ENCODE peak calls at places on chromosomes 2 and 18, in six cellular contexts. W is K562, P is fibroblast of lung, A is RWPE1, V is right cardiac atrium, D is Peyer's patch. S is an unnamed sample.

GRCh38 chr2:214127178-214127970 is 283.5 kb upstream of the VWC2L start:
- DNase-seq in W (no peak), P (peak), A (peak), V (peak), D (no peak), S (no peak)

GRCh38 chr2:46422717-46423394 is 56.5 kb upstream of the TMEM247 start:
- DNase-seq in W (no peak), P (peak), A (no peak), V (no peak), D (no peak), S (no peak)

GRCh38 chr18:35112696-35113095 is 71.5 kb downstream of the MAPRE2 start:
- DNase-seq in W (no peak), P (no peak), A (no peak), V (no peak), D (no peak), S (no peak)

GRCh38 chr2:179460530-179460929 is 195.9 kb upstream of the SESTD1 start:
- DNase-seq in W (no peak), P (peak), A (peak), V (peak), D (no peak), S (no peak)

GRCh38 chr2:19607400-19607799 is 249.0 kb upstream of the OSR1 start:
- DNase-seq in W (no peak), P (no peak), A (no peak), V (no peak), D (no peak), S (no peak)

GRCh38 chr2:212606232-212606631 is 67.6 kb upstream of the ERBB4 start:
- DNase-seq in W (no peak), P (no peak), A (no peak), V (no peak), D (no peak), S (no peak)

GRCh38 chr18:58590827-58591226 is 38.1 kb downstream of the ALPK2 start:
- DNase-seq in W (peak), P (no peak), A (no peak), V (no peak), D (no peak), S (no peak)

GRCh38 chr2:10279472-10279870 is 23.2 kb upstream of the HPCAL1 start:
- DNase-seq in W (no peak), P (no peak), A (no peak), V (no peak), D (no peak), S (no peak)

GRCh38 chr2:234076451-234076850 is 25.9 kb downstream of the SPP2 start:
- DNase-seq in W (no peak), P (no peak), A (no peak), V (no peak), D (no peak), S (no peak)

GRCh38 chr2:10326707-10327594 is 24.2 kb downstream of the HPCAL1 start:
- DNase-seq in W (no peak), P (peak), A (no peak), V (peak), D (no peak), S (no peak)

GRCh38 chr2:204535356-204535755 is 9.9 kb upstream of the PARD3B start:
- DNase-seq in W (no peak), P (no peak), A (no peak), V (no peak), D (no peak), S (no peak)

GRCh38 chr2:224173210-224173609 is 134.1 kb upstream of the SERPINE2 start:
- DNase-seq in W (no peak), P (no peak), A (no peak), V (no peak), D (no peak), S (no peak)

GRCh38 chr2:237320801-237321563 is 93.0 kb downstream of the COL6A3 start:
- DNase-seq in W (no peak), P (no peak), A (no peak), V (peak), D (no peak), S (no peak)

GRCh38 chr2:240441993-240442411 is 6.5 kb downstream of the GPC1 start:
- DNase-seq in W (no peak), P (no peak), A (no peak), V (peak), D (no peak), S (no peak)

GRCh38 chr2:211396815-211397214 is 840.4 kb downstream of the CPS1 start:
- DNase-seq in W (no peak), P (no peak), A (no peak), V (no peak), D (no peak), S (no peak)

GRCh38 chr2:95057535-95058453 is 32.3 kb downstream of the MAL start:
- DNase-seq in W (no peak), P (no peak), A (no peak), V (no peak), D (no peak), S (peak)

GRCh38 chr18:23281626-23282436 is 146.5 kb downstream of the CABLES1 start:
- DNase-seq in W (no peak), P (no peak), A (peak), V (no peak), D (no peak), S (no peak)

GRCh38 chr18:37532917-37533316 is 32.7 kb downstream of the CELF4 start:
- DNase-seq in W (no peak), P (no peak), A (no peak), V (no peak), D (no peak), S (no peak)

GRCh38 chr2:216033403-216033802 is 20.1 kb upstream of the MREG start:
- DNase-seq in W (no peak), P (no peak), A (no peak), V (no peak), D (no peak), S (no peak)

GRCh38 chr2:106886916-106887758 is 1.2 kb upstream of the ST6GAL2 start:
- DNase-seq in W (no peak), P (peak), A (peak), V (peak), D (no peak), S (no peak)

GRCh38 chr2:102764083-102764482 is 2.3 kb downstream of the TMEM182 start:
- DNase-seq in W (no peak), P (peak), A (no peak), V (no peak), D (no peak), S (no peak)

GRCh38 chr2:164920430-164920829 is 34.9 kb downstream of the SLC38A11 start:
- DNase-seq in W (no peak), P (peak), A (peak), V (no peak), D (no peak), S (no peak)

GRCh38 chr2:169038338-169038757 is 7.2 kb upstream of the ABCB11 start:
- DNase-seq in W (peak), P (peak), A (peak), V (no peak), D (no peak), S (no peak)

GRCh38 chr2:235510305-235510704 is 16.5 kb downstream of the AGAP1 start:
- DNase-seq in W (no peak), P (no peak), A (no peak), V (no peak), D (no peak), S (no peak)

GRCh38 chr2:241570961-241571581 is 12.5 kb downstream of the BOK start:
- DNase-seq in W (no peak), P (no peak), A (no peak), V (no peak), D (no peak), S (no peak)

GRCh38 chr2:118554616-118555015 is 292.8 kb downstream of the EN1 start:
- DNase-seq in W (no peak), P (peak), A (peak), V (no peak), D (no peak), S (no peak)

GRCh38 chr2:108637304-108637669 is 82.0 kb upstream of the RANBP2 start:
- DNase-seq in W (peak), P (peak), A (no peak), V (peak), D (no peak), S (no peak)

GRCh38 chr2:75640621-75641121 is 5.9 kb upstream of the MRPL19 start:
- DNase-seq in W (peak), P (peak), A (peak), V (peak), D (no peak), S (no peak)

GRCh38 chr18:3250237-3251107 is 2.9 kb downstream of the MYL12A start:
- DNase-seq in W (no peak), P (peak), A (peak), V (no peak), D (no peak), S (no peak)

GRCh38 chr18:13179566-13180113 is 38.9 kb upstream of the LDLRAD4 start:
- DNase-seq in W (no peak), P (no peak), A (no peak), V (no peak), D (no peak), S (no peak)

GRCh38 chr2:148802448-148803220 is 72.4 kb upstream of the KIF5C start:
- DNase-seq in W (no peak), P (no peak), A (no peak), V (no peak), D (no peak), S (no peak)

GRCh38 chr18:34115409-34116081 is 109.2 kb downstream of the NOL4 start:
- DNase-seq in W (no peak), P (no peak), A (no peak), V (no peak), D (no peak), S (no peak)

GRCh38 chr2:144086965-144087364 is 433.0 kb downstream of the ZEB2 start:
- DNase-seq in W (no peak), P (peak), A (no peak), V (no peak), D (no peak), S (no peak)

DNA sequence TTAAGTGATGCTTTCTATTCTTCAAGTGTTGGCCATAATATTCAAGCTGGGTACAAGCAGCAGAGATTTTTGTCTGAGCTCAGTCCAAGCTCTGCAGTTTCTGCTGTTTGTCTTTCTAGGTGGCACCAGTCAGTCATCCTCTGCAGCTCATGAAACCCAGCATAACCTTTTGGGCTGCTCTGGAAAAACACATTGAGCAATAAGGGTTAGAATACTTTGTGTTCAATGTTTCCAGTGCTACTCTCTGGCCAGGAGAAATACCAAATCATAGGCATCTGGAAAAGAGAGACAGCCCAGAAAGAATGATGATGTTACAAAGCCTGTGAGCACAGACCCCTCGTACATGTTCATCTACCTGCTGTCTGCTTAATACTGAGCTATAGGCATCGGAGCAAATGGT is 19.5 kb upstream of the WIPF1 start:
- DNase-seq in W (no peak), P (no peak), A (no peak), V (no peak), D (no peak), S (no peak)
- H3K27ac ChIP-seq in W (no peak), P (no peak), A (no peak), V (peak), D (no peak), S (no peak)

GRCh38 chr2:9256147-9256546 is 49.5 kb downstream of the ASAP2 start:
- DNase-seq in W (no peak), P (no peak), A (no peak), V (no peak), D (no peak), S (no peak)
- H3K27ac ChIP-seq in W (no peak), P (no peak), A (no peak), V (no peak), D (no peak), S (peak)

GRCh38 chr18:44731160-44731865 is 50.6 kb downstream of the SETBP1 start:
- DNase-seq in W (no peak), P (no peak), A (no peak), V (no peak), D (peak), S (no peak)
- H3K27ac ChIP-seq in W (no peak), P (no peak), A (peak), V (no peak), D (no peak), S (no peak)

DNA sequence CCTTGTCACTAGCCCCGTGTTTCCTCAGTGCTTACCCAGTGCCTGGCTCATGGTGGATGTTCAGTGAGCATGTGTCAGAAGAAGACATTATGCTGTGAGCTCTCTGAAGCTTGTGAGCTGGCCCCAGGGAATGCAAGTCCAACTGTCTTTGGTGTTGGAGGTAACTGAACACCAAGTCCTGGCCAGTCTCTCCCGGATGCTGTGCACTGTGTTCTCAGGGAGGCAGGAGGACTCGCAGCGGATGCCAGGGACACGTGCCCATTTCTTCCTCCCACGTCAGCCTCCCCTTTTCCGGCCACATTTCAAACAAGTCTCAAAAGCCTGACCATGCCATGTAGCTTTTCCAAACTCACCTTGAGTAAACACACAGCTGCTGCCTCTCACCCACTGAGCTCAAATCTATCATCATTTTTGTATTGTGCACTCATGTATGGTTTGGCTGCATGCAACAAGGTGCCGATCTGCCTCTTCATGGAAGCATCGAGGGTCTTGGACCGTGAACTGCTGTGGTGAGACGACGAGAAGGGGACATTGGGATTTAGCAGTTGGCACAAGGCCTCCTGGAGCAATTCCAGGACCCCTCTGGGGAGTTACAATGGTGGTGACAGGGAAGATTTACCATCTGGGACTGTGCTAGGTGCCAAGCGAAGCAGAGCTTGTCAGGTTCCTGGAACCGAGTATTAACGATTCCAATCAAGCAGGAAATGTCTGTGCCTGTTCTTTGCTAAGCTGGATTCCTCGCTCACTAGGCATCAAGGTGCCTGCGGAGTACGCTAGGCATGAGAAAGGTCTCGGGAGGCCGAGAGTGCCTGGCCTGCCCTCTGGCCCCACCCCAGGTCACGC is 44.4 kb upstream of the MGAT4A start:
- DNase-seq in W (no peak), P (no peak), A (no peak), V (no peak), D (no peak), S (no peak)
- H3K27ac ChIP-seq in W (no peak), P (no peak), A (no peak), V (no peak), D (no peak), S (no peak)

DNA sequence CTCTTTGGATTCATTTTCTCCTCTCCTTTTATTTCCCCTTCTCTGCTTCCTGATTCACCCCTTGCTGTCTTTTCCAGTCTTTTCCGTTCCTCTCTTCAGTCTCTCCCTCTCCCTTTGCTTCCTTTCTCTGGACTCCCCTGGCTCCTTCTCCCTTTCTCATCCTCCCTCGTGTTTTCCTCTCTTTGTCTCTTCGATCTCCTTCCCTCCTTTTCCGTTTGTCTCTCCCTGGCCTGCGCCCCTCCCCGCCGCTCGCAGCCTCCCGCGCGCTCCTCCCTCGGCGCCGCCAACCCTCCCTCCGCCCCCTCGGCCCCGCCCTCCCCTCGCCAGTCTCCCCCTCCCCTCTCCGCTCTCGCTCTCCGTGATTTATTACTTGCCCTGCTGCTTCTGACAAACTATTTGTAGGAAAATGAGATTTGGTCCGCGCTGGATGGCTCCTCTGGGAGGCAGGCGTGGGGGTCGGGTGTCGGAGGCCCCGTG is 46.0 kb upstream of the PAX8 start:
- DNase-seq in W (peak), P (peak), A (peak), V (peak), D (no peak), S (peak)
- H3K27ac ChIP-seq in W (no peak), P (no peak), A (peak), V (peak), D (no peak), S (no peak)

GRCh38 chr2:101063352-101063751 is 61.3 kb downstream of the RPL31 start:
- DNase-seq in W (no peak), P (peak), A (no peak), V (no peak), D (no peak), S (no peak)
- H3K27ac ChIP-seq in W (no peak), P (no peak), A (no peak), V (no peak), D (peak), S (no peak)

DNA sequence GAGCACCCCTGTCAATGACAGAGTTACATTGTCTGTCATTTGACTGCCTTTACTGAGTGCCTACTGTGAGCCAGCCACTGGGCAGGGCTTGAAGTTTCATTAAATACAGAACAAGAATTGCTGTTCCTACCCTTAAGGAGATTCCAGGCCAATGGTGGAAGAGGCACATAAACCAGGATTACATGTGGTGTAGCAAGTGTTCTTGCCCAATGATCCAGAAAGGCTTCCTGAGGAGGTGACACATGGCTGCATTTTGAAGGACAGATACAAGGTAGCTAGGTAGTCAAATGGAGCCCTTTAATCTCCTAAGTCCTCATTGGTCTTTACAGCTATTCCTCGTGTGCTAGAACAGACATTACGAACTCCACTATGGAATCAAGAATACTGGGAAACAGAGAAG is 312.7 kb downstream of the ETAA1 start:
- DNase-seq in W (no peak), P (no peak), A (no peak), V (no peak), D (no peak), S (no peak)
- H3K27ac ChIP-seq in W (no peak), P (no peak), A (no peak), V (no peak), D (no peak), S (no peak)